ENCODE peak calls at places on chromosomes 16 and 17, in eight cellular contexts. K, V, I, W, L, N, D and J are unnamed samples.

GRCh38 chr17:64097196-64097936 is 32.6 kb downstream of the ERN1 start:
- DNase-seq in K (no peak), V (no peak), I (peak), W (peak), L (no peak), N (no peak), D (no peak), J (peak)

GRCh38 chr16:87033541-87034300 is 283.5 kb downstream of the C16orf95 start:
- DNase-seq in K (peak), V (no peak), I (peak), W (no peak), L (no peak), N (no peak), D (no peak), J (no peak)

GRCh38 chr17:62965149-62965648 is 836 bp upstream of the TANC2 start:
- DNase-seq in K (peak), V (no peak), I (peak), W (no peak), L (no peak), N (no peak), D (peak), J (no peak)

GRCh38 chr17:45132569-45133463 is 501 bp upstream of the PLCD3 start:
- DNase-seq in K (peak), V (peak), I (peak), W (peak), L (peak), N (peak), D (peak), J (peak)

GRCh38 chr17:46032909-46033308 is 33.9 kb downstream of the STH start:
- DNase-seq in K (no peak), V (no peak), I (no peak), W (no peak), L (no peak), N (no peak), D (no peak), J (no peak)

GRCh38 chr17:65074778-65075250 is 18.3 kb upstream of the GNA13 start:
- DNase-seq in K (no peak), V (no peak), I (peak), W (no peak), L (peak), N (no peak), D (no peak), J (no peak)

GRCh38 chr17:77235370-77236080 is 94.8 kb downstream of the SEC14L1 start:
- DNase-seq in K (no peak), V (peak), I (peak), W (peak), L (peak), N (no peak), D (no peak), J (peak)

GRCh38 chr16:35207059-35207999 is 1747.9 kb downstream of the TP53TG3F start:
- DNase-seq in K (no peak), V (no peak), I (no peak), W (no peak), L (no peak), N (peak), D (no peak), J (no peak)

GRCh38 chr17:71472809-71473789 is 647.7 kb upstream of the SOX9 start:
- DNase-seq in K (peak), V (no peak), I (peak), W (peak), L (peak), N (peak), D (peak), J (peak)

GRCh38 chr17:11917415-11917814 is 79.9 kb downstream of the ZNF18 start:
- DNase-seq in K (no peak), V (no peak), I (no peak), W (no peak), L (no peak), N (no peak), D (no peak), J (no peak)

GRCh38 chr16:89408315-89408714 is 82.0 kb downstream of the ANKRD11 start:
- DNase-seq in K (no peak), V (no peak), I (no peak), W (no peak), L (no peak), N (no peak), D (no peak), J (no peak)